ENCODE peak calls at places on chromosome 21, in ten cellular contexts. V, T, S, O, Y, M, K, L, X and C are unnamed samples.
A peak's percentile ranks its signal among the peaks of the same experiment; 100 is the strongest.

GRCh38 chr21:44914176-44914874 is 6.4 kb downstream of the ITGB2 start:
- DNase-seq in M (peak; percentile 52), O (no peak), L (no peak), X (no peak), T (peak; percentile 79), K (no peak), V (no peak), Y (no peak), S (no peak), C (no peak)

GRCh38 chr21:44083631-44084291 is 23.4 kb upstream of the PWP2 start:
- DNase-seq in S (no peak), K (no peak), Y (no peak), T (peak; percentile 57), L (no peak), M (no peak), O (no peak), X (no peak), V (no peak), C (no peak)

GRCh38 chr21:42737969-42738590 is 84.7 kb downstream of the PDE9A start:
- DNase-seq in T (peak; percentile 81), K (peak; percentile 67), L (no peak), O (no peak), X (no peak), M (peak; percentile 24), V (peak; percentile 28), Y (no peak), S (peak; percentile 53), C (no peak)

GRCh38 chr21:34932233-34932632 is 116.9 kb downstream of the RUNX1 start:
- DNase-seq in L (no peak), O (no peak), S (no peak), Y (no peak), X (no peak), T (no peak), V (no peak), K (no peak), M (no peak), C (no peak)

GRCh38 chr21:46295177-46295711 is 9.1 kb downstream of the YBEY start:
- DNase-seq in M (no peak), O (no peak), S (no peak), Y (no peak), K (peak; percentile 38), V (peak; percentile 43), T (no peak), L (peak; percentile 76), X (no peak), C (no peak)

GRCh38 chr21:34073749-34074282 is 438 bp downstream of the MRPS6 start:
- DNase-seq in L (peak; percentile 51), K (no peak), Y (peak; percentile 34), V (peak; percentile 24), T (peak; percentile 79), S (no peak), X (no peak), O (peak; percentile 15), M (peak; percentile 65), C (no peak)

GRCh38 chr21:43611598-43612369 is 47.5 kb downstream of the HSF2BP start:
- DNase-seq in Y (peak; percentile 77), O (peak; percentile 42), V (peak; percentile 79), K (peak; percentile 67), M (no peak), S (peak; percentile 63), L (peak; percentile 56), X (no peak), T (peak; percentile 84), C (no peak)

GRCh38 chr21:46544003-46544402 is 60.9 kb downstream of the S100B start:
- DNase-seq in X (no peak), Y (no peak), K (no peak), M (no peak), L (no peak), S (no peak), T (no peak), V (no peak), O (no peak), C (no peak)

GRCh38 chr21:34701726-34702125 is 32.9 kb downstream of the CLIC6 start:
- DNase-seq in L (no peak), S (peak; percentile 27), T (no peak), Y (no peak), K (no peak), M (no peak), X (no peak), V (no peak), O (no peak), C (no peak)

GRCh38 chr21:45421846-45422775 is 17.1 kb downstream of the COL18A1 start:
- DNase-seq in O (no peak), Y (no peak), X (no peak), M (no peak), V (no peak), L (no peak), S (no peak), K (no peak), T (peak; percentile 54), C (no peak)

GRCh38 chr21:42846221-42846620 is 33.1 kb downstream of the WDR4 start:
- DNase-seq in O (no peak), L (no peak), K (no peak), X (no peak), V (no peak), T (peak; percentile 37), S (no peak), M (no peak), Y (no peak), C (no peak)

GRCh38 chr21:44052830-44053226 is 40.7 kb downstream of the TRAPPC10 start:
- DNase-seq in K (no peak), L (no peak), X (no peak), M (no peak), T (no peak), Y (no peak), O (no peak), S (no peak), V (no peak), C (no peak)

GRCh38 chr21:38813554-38813953 is 7.8 kb downstream of the ETS2 start:
- DNase-seq in K (no peak), Y (no peak), S (no peak), O (no peak), V (no peak), T (no peak), L (peak; percentile 62), X (no peak), M (no peak), C (peak; percentile 1)

GRCh38 chr21:34189506-34189905 is 116.1 kb downstream of the MRPS6 start:
- DNase-seq in O (no peak), Y (no peak), K (no peak), M (no peak), T (no peak), X (no peak), V (no peak), L (no peak), S (no peak), C (no peak)

GRCh38 chr21:42651515-42652401 is 1.7 kb upstream of the PDE9A start:
- DNase-seq in O (no peak), K (no peak), X (peak; percentile 24), Y (no peak), T (peak; percentile 67), V (no peak), M (no peak), S (no peak), L (no peak), C (no peak)

GRCh38 chr21:44529503-44530125 is 10.4 kb downstream of the KRTAP10-1 start:
- DNase-seq in S (peak; percentile 2), X (no peak), L (no peak), Y (no peak), M (no peak), O (no peak), T (peak; percentile 48), K (no peak), V (no peak), C (no peak)

GRCh38 chr21:44589586-44590305 is 2.6 kb downstream of the KRTAP10-6 start:
- DNase-seq in O (no peak), K (no peak), L (no peak), V (no peak), T (peak; percentile 57), M (no peak), X (no peak), Y (no peak), S (no peak), C (no peak)

GRCh38 chr21:44569861-44570517 is 3.5 kb upstream of the KRTAP10-4 start:
- DNase-seq in K (no peak), X (no peak), V (no peak), Y (no peak), S (no peak), M (no peak), T (peak; percentile 48), O (no peak), L (no peak), C (no peak)

GRCh38 chr21:22806278-22806677 is 1808.1 kb downstream of the NCAM2 start:
- DNase-seq in T (no peak), L (no peak), Y (no peak), K (no peak), S (no peak), M (no peak), O (no peak), V (no peak), X (no peak), C (no peak)
- TF ChIP-seq CTCF in T (no peak), L (no peak), Y (no peak), K (no peak), S (no peak), M (no peak), O (no peak), V (no peak), X (no peak), C (no peak)

GRCh38 chr21:27536319-27536718 is 569.4 kb upstream of the ADAMTS5 start:
- DNase-seq in O (no peak), L (no peak), Y (no peak), X (no peak), M (no peak), V (peak; percentile 26), T (no peak), S (no peak), K (no peak), C (no peak)
- TF ChIP-seq CTCF in O (no peak), L (no peak), Y (no peak), X (no peak), M (no peak), V (no peak), T (no peak), S (no peak), K (no peak), C (no peak)

DNA sequence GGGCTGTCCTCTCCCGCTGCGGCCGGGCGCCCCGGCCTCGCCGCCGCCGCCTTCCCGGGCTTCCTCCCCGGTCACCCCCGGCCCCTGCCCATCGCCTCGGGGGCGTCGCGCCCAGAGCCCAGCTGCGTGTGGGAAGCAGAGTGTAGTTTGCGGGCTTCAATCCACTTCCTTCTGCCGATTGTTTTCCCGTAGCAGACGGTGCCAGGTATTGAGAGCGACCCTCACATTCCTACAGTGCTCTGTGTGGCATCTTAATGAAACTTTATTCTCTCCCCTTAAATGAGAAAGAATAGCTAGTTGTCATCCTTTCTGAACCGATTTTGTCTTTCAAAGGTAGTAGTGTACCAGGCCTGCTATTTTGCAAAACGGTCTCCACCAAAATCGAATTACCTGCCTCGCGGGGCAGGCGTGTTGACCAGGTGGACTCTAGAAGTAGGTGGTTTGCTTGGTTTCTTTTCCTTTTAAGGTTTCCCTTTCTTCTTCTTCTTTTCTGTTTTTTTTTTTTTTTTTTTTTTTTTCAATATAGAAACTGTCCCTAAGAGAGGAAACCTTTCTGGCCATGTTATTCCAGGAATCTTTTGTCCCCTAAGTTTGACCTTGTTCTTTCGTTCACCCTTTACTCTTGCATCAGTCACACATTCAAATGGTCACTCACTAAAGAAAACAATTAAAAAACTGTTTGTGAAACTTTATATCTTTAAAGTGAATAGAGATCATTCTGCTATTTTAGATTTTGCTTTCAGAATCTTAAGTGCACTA is 881 bp downstream of the USP25 start:
- DNase-seq in L (no peak), Y (peak; percentile 25), S (no peak), V (peak; percentile 22), X (peak; percentile 1), O (no peak), M (no peak), K (peak; percentile 13), T (no peak), C (no peak)
- TF ChIP-seq CTCF in L (no peak), Y (no peak), S (no peak), V (no peak), X (no peak), O (no peak), M (no peak), K (no peak), T (no peak), C (no peak)

GRCh38 chr21:32921632-32922230 is 104.0 kb upstream of the OLIG2 start:
- DNase-seq in Y (peak; percentile 41), O (no peak), V (no peak), K (no peak), L (peak; percentile 43), T (peak; percentile 72), S (no peak), X (no peak), M (no peak), C (peak; percentile 78)
- TF ChIP-seq CTCF in Y (peak; percentile 74), O (peak; percentile 18), V (peak; percentile 36), K (peak; percentile 28), L (peak; percentile 72), T (peak; percentile 52), S (no peak), X (peak; percentile 49), M (peak; percentile 71), C (peak; percentile 28)